ENCODE peak calls at places on chromosomes 1 and 21, in six cellular contexts. H is caudate nucleus; O is H9; W is brain microvascular endothelial cell; C is CD4-positive, alpha-beta T cell; P is K562. U is an unnamed sample.

GRCh38 chr1:167683641-167684502 is 37.9 kb upstream of the MPZL1 start:
- DNase-seq in H (no peak), O (peak; percentile 77), W (peak; percentile 33), C (no peak), P (no peak), U (peak; percentile 62)

GRCh38 chr1:201262963-201263608 is 20.2 kb upstream of the PKP1 start:
- DNase-seq in H (no peak), O (no peak), W (no peak), C (no peak), P (no peak), U (no peak)

GRCh38 chr1:110559157-110559556 is 40.2 kb upstream of the KCNA10 start:
- DNase-seq in H (no peak), O (peak; percentile 10), W (no peak), C (no peak), P (no peak), U (no peak)

GRCh38 chr1:155882235-155882634 is 22.9 kb downstream of the SYT11 start:
- DNase-seq in H (no peak), O (no peak), W (no peak), C (no peak), P (no peak), U (no peak)

GRCh38 chr1:195278644-195279043 is 1329.6 kb downstream of the KCNT2 start:
- DNase-seq in H (no peak), O (no peak), W (no peak), C (no peak), P (no peak), U (no peak)

GRCh38 chr1:3814771-3815561 is 18.7 kb upstream of the LRRC47 start:
- DNase-seq in H (no peak), O (no peak), W (no peak), C (no peak), P (no peak), U (no peak)

GRCh38 chr21:31750843-31751242 is 18.9 kb upstream of the SCAF4 start:
- DNase-seq in H (no peak), O (no peak), W (peak; percentile 2), C (no peak), P (peak; percentile 13), U (no peak)

GRCh38 chr1:70264875-70265274 is 43.7 kb downstream of the SRSF11 start:
- DNase-seq in H (no peak), O (no peak), W (no peak), C (no peak), P (peak; percentile 16), U (no peak)

GRCh38 chr1:234608720-234609527 is 1.1 kb downstream of the IRF2BP2 start:
- DNase-seq in H (no peak), O (no peak), W (peak; percentile 53), C (peak; percentile 59), P (peak; percentile 32), U (peak; percentile 47)

GRCh38 chr21:31261759-31262158 is 82.3 kb downstream of the TIAM1 start:
- DNase-seq in H (no peak), O (no peak), W (no peak), C (no peak), P (no peak), U (no peak)

GRCh38 chr1:7120863-7121621 is 335.8 kb downstream of the CAMTA1 start:
- DNase-seq in H (no peak), O (no peak), W (no peak), C (no peak), P (peak; percentile 23), U (no peak)

DNA sequence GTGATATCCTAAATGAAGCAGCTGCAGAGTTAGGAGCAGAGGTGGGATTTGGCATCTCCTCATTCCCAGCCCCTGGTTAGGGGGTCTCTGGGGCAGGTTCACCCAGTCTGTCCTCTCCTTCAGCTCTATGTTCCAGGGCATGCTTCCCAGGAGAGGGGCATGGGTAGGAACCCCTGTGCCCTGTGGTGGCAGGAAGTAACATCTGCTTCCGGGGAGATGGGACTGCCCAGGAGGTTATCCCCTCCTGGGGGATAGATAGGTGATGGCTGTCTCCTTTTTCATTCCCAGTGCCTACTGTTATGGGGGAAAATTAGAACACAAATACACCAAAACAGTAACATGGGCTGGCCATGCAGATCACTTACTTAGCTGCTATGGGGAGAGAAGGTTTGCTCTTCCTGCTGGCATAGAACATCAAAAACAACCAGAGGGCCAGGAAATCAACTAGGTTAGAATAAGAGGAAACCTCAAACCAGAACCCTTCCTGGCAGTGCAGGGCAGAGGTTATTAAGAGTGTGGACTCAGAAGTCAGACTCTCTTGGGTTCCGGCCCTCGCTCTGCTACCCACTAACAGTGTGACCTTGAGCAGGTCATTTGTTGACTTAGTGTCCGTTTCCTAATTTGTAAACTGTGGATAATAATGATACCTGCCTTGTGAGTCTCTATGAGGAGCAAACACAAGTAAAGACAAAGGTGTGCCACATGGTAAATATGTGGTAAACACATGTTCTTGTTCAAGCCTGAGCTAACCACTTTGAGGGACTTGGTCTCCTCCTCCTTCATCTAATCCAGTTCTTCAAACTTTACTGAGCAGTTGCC is 157.8 kb upstream of the JUN start:
- DNase-seq in H (no peak), O (no peak), W (no peak), C (peak; percentile 13), P (no peak), U (no peak)
- H3K27ac ChIP-seq in H (no peak overlapping the region), O (no peak overlapping the region), W (no peak overlapping the region), C (peak overlapping the region; percentile 3), P (no peak overlapping the region), U (no peak overlapping the region)

DNA sequence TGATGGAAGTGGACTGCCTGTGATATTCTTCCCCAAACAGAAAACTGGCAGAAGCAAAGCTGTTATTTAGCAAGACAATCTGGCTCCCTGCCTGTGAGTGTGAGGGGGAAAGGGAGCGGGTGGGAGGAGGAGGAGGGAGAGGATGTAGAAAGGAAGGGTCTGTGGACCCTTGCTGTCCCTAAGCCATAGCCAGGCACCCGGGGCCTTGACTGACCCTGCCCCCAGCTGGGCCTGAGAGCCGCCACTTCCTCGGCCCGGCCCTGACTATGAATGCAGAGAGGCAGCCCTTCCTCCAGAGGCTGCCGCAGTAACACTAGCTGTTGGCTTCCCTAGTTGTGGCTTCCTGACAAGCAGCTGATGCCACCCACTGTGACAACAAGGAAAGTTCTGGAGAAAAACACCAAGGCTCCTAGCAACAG is 13.9 kb downstream of the PLA2G2F start:
- DNase-seq in H (no peak), O (peak; percentile 69), W (no peak), C (no peak), P (no peak), U (peak; percentile 72)
- H3K27ac ChIP-seq in H (peak overlapping the region; percentile 89), O (no peak overlapping the region), W (no peak overlapping the region), C (no peak overlapping the region), P (no peak overlapping the region), U (no peak overlapping the region)

GRCh38 chr1:26280333-26281042 is 602 bp downstream of the SH3BGRL3 start:
- DNase-seq in H (no peak), O (no peak), W (peak; percentile 34), C (peak; percentile 19), P (peak; percentile 84), U (peak; percentile 57)
- H3K27ac ChIP-seq in H (peak overlapping the region; percentile 95), O (no peak overlapping the region), W (peak overlapping the region; percentile 87), C (peak overlapping the region; percentile 91), P (peak overlapping the region; percentile 81), U (peak overlapping the region; percentile 74)

GRCh38 chr1:39865762-39866161 is 17.5 kb downstream of the TRIT1 start:
- DNase-seq in H (no peak), O (no peak), W (no peak), C (no peak), P (no peak), U (no peak)
- H3K27ac ChIP-seq in H (no peak overlapping the region), O (no peak overlapping the region), W (no peak overlapping the region), C (no peak overlapping the region), P (no peak overlapping the region), U (no peak overlapping the region)

GRCh38 chr1:240503558-240503957 is 108.4 kb downstream of the GREM2 start:
- DNase-seq in H (no peak), O (no peak), W (no peak), C (no peak), P (no peak), U (no peak)

GRCh38 chr1:240511789-240512188 is 100.2 kb downstream of the GREM2 start:
- DNase-seq in H (no peak), O (no peak), W (no peak), C (no peak), P (no peak), U (no peak)

GRCh38 chr1:240508201-240508600 is 103.8 kb downstream of the GREM2 start:
- DNase-seq in H (no peak), O (no peak), W (no peak), C (no peak), P (no peak), U (no peak)

GRCh38 chr1:240506176-240506575 is 105.8 kb downstream of the GREM2 start:
- DNase-seq in H (no peak), O (no peak), W (no peak), C (no peak), P (no peak), U (no peak)

GRCh38 chr1:240508950-240509349 is 103.0 kb downstream of the GREM2 start:
- DNase-seq in H (no peak), O (no peak), W (no peak), C (no peak), P (no peak), U (no peak)
- H3K27ac ChIP-seq in H (no peak overlapping the region), O (no peak overlapping the region), W (no peak overlapping the region), C (no peak overlapping the region), P (no peak overlapping the region), U (no peak overlapping the region)

GRCh38 chr1:53138991-53139884 is 3.2 kb downstream of the SLC1A7 start:
- DNase-seq in H (no peak), O (no peak), W (no peak), C (no peak), P (no peak), U (no peak)
- H3K27ac ChIP-seq in H (peak overlapping the region; percentile 24), O (no peak overlapping the region), W (no peak overlapping the region), C (no peak overlapping the region), P (no peak overlapping the region), U (no peak overlapping the region)

DNA sequence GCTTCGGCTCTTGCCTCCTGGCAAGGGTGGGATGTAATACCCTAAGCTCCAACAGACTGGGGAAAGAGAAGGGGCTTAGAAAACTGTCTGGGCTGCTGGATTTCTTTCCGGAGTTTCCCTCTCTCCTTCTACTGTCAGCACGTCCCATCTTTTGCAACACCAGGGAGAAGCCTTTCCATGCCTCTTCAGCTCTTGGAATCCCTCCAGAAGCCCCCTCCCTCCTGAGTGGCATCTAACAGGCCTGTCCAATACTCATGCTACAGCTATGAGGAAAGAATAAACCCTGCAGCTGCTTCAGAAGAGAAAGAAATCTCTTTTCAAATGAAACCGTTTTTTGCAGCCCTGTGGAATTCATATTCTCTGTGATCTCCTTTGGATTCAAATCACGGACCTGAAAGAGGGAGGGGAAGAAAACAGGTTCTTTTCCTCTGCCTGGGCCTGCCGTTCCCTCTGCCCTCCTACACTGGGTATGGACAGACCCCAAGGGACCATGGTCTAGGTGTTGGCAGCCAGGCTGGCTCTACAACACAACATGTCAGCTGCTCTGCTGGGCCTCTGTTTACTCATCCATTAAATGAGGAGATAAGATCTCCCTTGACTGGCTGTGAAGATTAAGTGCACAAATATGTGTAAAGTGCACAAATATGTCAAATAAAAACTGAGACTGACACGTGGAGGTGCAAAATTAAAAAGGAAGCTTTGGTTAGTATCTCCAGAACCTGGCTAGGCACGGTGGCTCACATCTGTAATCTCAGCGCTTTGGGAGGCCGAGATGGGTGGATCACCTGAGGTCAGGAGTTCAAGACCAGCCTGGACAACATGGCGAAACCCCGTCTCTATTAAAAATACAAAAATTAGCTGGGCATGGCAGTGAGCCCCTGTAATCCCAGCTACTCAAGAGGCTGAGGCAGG is 6.0 kb upstream of the CAPN2 start:
- DNase-seq in H (no peak), O (no peak), W (peak; percentile 86), C (no peak), P (peak; percentile 4), U (peak; percentile 93)
- H3K27ac ChIP-seq in H (peak overlapping the region; percentile 58), O (no peak overlapping the region), W (peak overlapping the region; percentile 95), C (no peak overlapping the region), P (no peak overlapping the region), U (peak overlapping the region; percentile 90)

DNA sequence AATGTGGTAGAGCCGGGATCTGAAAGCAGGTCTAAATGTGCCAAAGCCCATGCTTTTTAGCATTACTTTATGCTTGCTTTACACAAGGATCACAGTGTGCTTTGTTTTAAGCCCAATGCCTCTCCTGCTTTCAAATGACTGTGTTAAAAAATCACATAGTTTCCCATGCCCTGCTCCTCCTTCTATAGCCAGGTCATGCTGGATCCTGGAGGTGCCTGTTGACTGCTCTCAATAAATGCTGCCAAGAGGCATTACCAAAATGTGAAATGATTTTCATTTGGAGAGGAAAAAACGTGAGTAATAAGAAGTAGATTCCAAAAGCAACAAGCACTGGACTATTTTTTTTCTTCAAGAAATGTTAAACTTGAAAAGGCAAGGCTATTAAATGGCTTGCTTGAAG is 420.7 kb upstream of the USP24 start:
- DNase-seq in H (no peak), O (no peak), W (no peak), C (no peak), P (no peak), U (no peak)
- H3K27ac ChIP-seq in H (no peak overlapping the region), O (no peak overlapping the region), W (no peak overlapping the region), C (no peak overlapping the region), P (no peak overlapping the region), U (no peak overlapping the region)

U was measured in SJCRH30.